ENCODE peak calls at places on chromosomes 13 and 19, in eight cellular contexts. One of them, this sample, is unnamed.

GRCh38 chr19:55638864-55639359 is 1.9 kb upstream of the ZNF580 start:
- DNase-seq in mesothelial cell of epicardium: no peak
- DNase-seq in gastrocnemius medialis: no peak
- DNase-seq in type B pancreatic cell: no peak
- DNase-seq in transverse colon: no peak
- DNase-seq in omental fat pad: no peak
- DNase-seq in psoas muscle: peak
- DNase-seq in lower lobe of right lung: no peak
- DNase-seq in this sample: no peak

GRCh38 chr13:52103386-52103785 is 25.5 kb downstream of the NEK5 start:
- DNase-seq in mesothelial cell of epicardium: no peak
- DNase-seq in gastrocnemius medialis: no peak
- DNase-seq in type B pancreatic cell: no peak
- DNase-seq in transverse colon: no peak
- DNase-seq in omental fat pad: no peak
- DNase-seq in psoas muscle: no peak
- DNase-seq in lower lobe of right lung: no peak
- DNase-seq in this sample: no peak

GRCh38 chr13:30757026-30757425 is 21.7 kb downstream of the ALOX5AP start:
- DNase-seq in mesothelial cell of epicardium: no peak
- DNase-seq in gastrocnemius medialis: no peak
- DNase-seq in type B pancreatic cell: no peak
- DNase-seq in transverse colon: no peak
- DNase-seq in omental fat pad: no peak
- DNase-seq in psoas muscle: no peak
- DNase-seq in lower lobe of right lung: no peak
- DNase-seq in this sample: no peak

GRCh38 chr19:42115705-42116104 is 16.5 kb downstream of the POU2F2 start:
- DNase-seq in mesothelial cell of epicardium: no peak
- DNase-seq in gastrocnemius medialis: no peak
- DNase-seq in type B pancreatic cell: no peak
- DNase-seq in transverse colon: no peak
- DNase-seq in omental fat pad: no peak
- DNase-seq in psoas muscle: no peak
- DNase-seq in lower lobe of right lung: no peak
- DNase-seq in this sample: no peak

GRCh38 chr13:100644328-100644727 is 30.3 kb downstream of the TMTC4 start:
- DNase-seq in mesothelial cell of epicardium: no peak
- DNase-seq in gastrocnemius medialis: no peak
- DNase-seq in type B pancreatic cell: no peak
- DNase-seq in transverse colon: no peak
- DNase-seq in omental fat pad: no peak
- DNase-seq in psoas muscle: no peak
- DNase-seq in lower lobe of right lung: no peak
- DNase-seq in this sample: no peak

GRCh38 chr19:38527466-38528136 is 90.2 kb downstream of the MAP4K1 start:
- DNase-seq in mesothelial cell of epicardium: no peak
- DNase-seq in gastrocnemius medialis: no peak
- DNase-seq in type B pancreatic cell: no peak
- DNase-seq in transverse colon: no peak
- DNase-seq in omental fat pad: no peak
- DNase-seq in psoas muscle: no peak
- DNase-seq in lower lobe of right lung: no peak
- DNase-seq in this sample: no peak

GRCh38 chr13:87122551-87122950 is 548.6 kb upstream of the SLITRK5 start:
- DNase-seq in mesothelial cell of epicardium: no peak
- DNase-seq in gastrocnemius medialis: no peak
- DNase-seq in type B pancreatic cell: no peak
- DNase-seq in transverse colon: no peak
- DNase-seq in omental fat pad: no peak
- DNase-seq in psoas muscle: no peak
- DNase-seq in lower lobe of right lung: no peak
- DNase-seq in this sample: no peak

GRCh38 chr19:15248106-15248505 is 15.9 kb upstream of the EPHX3 start:
- DNase-seq in mesothelial cell of epicardium: no peak
- DNase-seq in gastrocnemius medialis: no peak
- DNase-seq in type B pancreatic cell: no peak
- DNase-seq in transverse colon: no peak
- DNase-seq in omental fat pad: no peak
- DNase-seq in psoas muscle: no peak
- DNase-seq in lower lobe of right lung: no peak
- DNase-seq in this sample: no peak

GRCh38 chr19:53927745-53928144 is 18.7 kb downstream of the CACNG7 start:
- DNase-seq in mesothelial cell of epicardium: peak
- DNase-seq in gastrocnemius medialis: no peak
- DNase-seq in type B pancreatic cell: no peak
- DNase-seq in transverse colon: no peak
- DNase-seq in omental fat pad: no peak
- DNase-seq in psoas muscle: no peak
- DNase-seq in lower lobe of right lung: no peak
- DNase-seq in this sample: no peak

GRCh38 chr19:10499550-10500246 is 3.5 kb downstream of the KEAP1 start:
- DNase-seq in mesothelial cell of epicardium: no peak
- DNase-seq in gastrocnemius medialis: no peak
- DNase-seq in type B pancreatic cell: no peak
- DNase-seq in transverse colon: no peak
- DNase-seq in omental fat pad: no peak
- DNase-seq in psoas muscle: no peak
- DNase-seq in lower lobe of right lung: no peak
- DNase-seq in this sample: no peak

GRCh38 chr13:41019027-41019487 is at the start of gene ELF1:
- DNase-seq in mesothelial cell of epicardium: no peak
- DNase-seq in gastrocnemius medialis: peak
- DNase-seq in type B pancreatic cell: no peak
- DNase-seq in transverse colon: peak
- DNase-seq in omental fat pad: no peak
- DNase-seq in psoas muscle: no peak
- DNase-seq in lower lobe of right lung: peak
- DNase-seq in this sample: peak

GRCh38 chr13:75583101-75583500 is 33.5 kb downstream of the UCHL3 start:
- DNase-seq in mesothelial cell of epicardium: no peak
- DNase-seq in gastrocnemius medialis: no peak
- DNase-seq in type B pancreatic cell: no peak
- DNase-seq in transverse colon: no peak
- DNase-seq in omental fat pad: no peak
- DNase-seq in psoas muscle: no peak
- DNase-seq in lower lobe of right lung: no peak
- DNase-seq in this sample: no peak

DNA sequence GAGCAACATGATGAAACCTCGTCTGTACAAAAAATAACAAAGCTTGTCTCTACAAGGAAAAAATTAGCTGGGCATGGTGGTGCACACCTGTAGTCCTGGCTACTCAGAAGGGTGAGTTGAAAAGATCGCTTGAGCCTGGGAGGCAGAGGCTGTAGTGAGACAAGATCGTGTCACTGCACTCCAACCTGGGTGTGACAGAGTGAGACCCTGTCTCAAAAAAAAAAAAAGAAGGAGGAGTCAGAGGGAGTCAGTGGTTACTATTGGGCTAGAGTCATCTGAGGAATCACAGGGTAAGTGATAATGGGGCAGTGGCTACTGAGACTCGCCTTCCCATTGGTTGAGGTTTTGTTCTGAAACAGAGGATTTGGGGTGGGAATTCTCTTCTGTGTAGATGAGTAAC is 1.9 kb upstream of the GPI start:
- DNase-seq in mesothelial cell of epicardium: no peak
- DNase-seq in gastrocnemius medialis: no peak
- DNase-seq in type B pancreatic cell: no peak
- DNase-seq in transverse colon: no peak
- DNase-seq in omental fat pad: no peak
- DNase-seq in psoas muscle: no peak
- DNase-seq in lower lobe of right lung: no peak
- DNase-seq in this sample: no peak
- TF ChIP-seq CTCF in mesothelial cell of epicardium: no peak
- TF ChIP-seq CTCF in gastrocnemius medialis: no peak
- TF ChIP-seq CTCF in type B pancreatic cell: no peak
- TF ChIP-seq CTCF in transverse colon: no peak
- TF ChIP-seq CTCF in omental fat pad: no peak
- TF ChIP-seq CTCF in psoas muscle: no peak
- TF ChIP-seq CTCF in lower lobe of right lung: no peak
- TF ChIP-seq CTCF in this sample: no peak

GRCh38 chr13:32446778-32447465 is 19.0 kb upstream of the N4BP2L1 start:
- DNase-seq in mesothelial cell of epicardium: no peak
- DNase-seq in gastrocnemius medialis: no peak
- DNase-seq in type B pancreatic cell: no peak
- DNase-seq in transverse colon: no peak
- DNase-seq in omental fat pad: no peak
- DNase-seq in psoas muscle: no peak
- DNase-seq in lower lobe of right lung: no peak
- DNase-seq in this sample: no peak

GRCh38 chr13:32448224-32448623 is 20.3 kb upstream of the N4BP2L1 start:
- DNase-seq in mesothelial cell of epicardium: no peak
- DNase-seq in gastrocnemius medialis: no peak
- DNase-seq in type B pancreatic cell: no peak
- DNase-seq in transverse colon: no peak
- DNase-seq in omental fat pad: no peak
- DNase-seq in psoas muscle: no peak
- DNase-seq in lower lobe of right lung: no peak
- DNase-seq in this sample: no peak

GRCh38 chr13:32445461-32445860 is 17.5 kb upstream of the N4BP2L1 start:
- DNase-seq in mesothelial cell of epicardium: no peak
- DNase-seq in gastrocnemius medialis: no peak
- DNase-seq in type B pancreatic cell: no peak
- DNase-seq in transverse colon: no peak
- DNase-seq in omental fat pad: no peak
- DNase-seq in psoas muscle: no peak
- DNase-seq in lower lobe of right lung: no peak
- DNase-seq in this sample: no peak

GRCh38 chr13:32446220-32446619 is 18.3 kb upstream of the N4BP2L1 start:
- DNase-seq in mesothelial cell of epicardium: no peak
- DNase-seq in gastrocnemius medialis: no peak
- DNase-seq in type B pancreatic cell: no peak
- DNase-seq in transverse colon: no peak
- DNase-seq in omental fat pad: no peak
- DNase-seq in psoas muscle: no peak
- DNase-seq in lower lobe of right lung: no peak
- DNase-seq in this sample: no peak

GRCh38 chr13:32443111-32443510 is 15.2 kb upstream of the N4BP2L1 start:
- DNase-seq in mesothelial cell of epicardium: no peak
- DNase-seq in gastrocnemius medialis: no peak
- DNase-seq in type B pancreatic cell: no peak
- DNase-seq in transverse colon: peak
- DNase-seq in omental fat pad: no peak
- DNase-seq in psoas muscle: no peak
- DNase-seq in lower lobe of right lung: no peak
- DNase-seq in this sample: no peak
- TF ChIP-seq CTCF in mesothelial cell of epicardium: no peak
- TF ChIP-seq CTCF in gastrocnemius medialis: no peak
- TF ChIP-seq CTCF in type B pancreatic cell: peak
- TF ChIP-seq CTCF in transverse colon: no peak
- TF ChIP-seq CTCF in omental fat pad: no peak
- TF ChIP-seq CTCF in psoas muscle: peak
- TF ChIP-seq CTCF in lower lobe of right lung: peak
- TF ChIP-seq CTCF in this sample: peak

GRCh38 chr19:43609872-43610271 is 2.0 kb upstream of the SRRM5 start:
- DNase-seq in mesothelial cell of epicardium: no peak
- DNase-seq in gastrocnemius medialis: no peak
- DNase-seq in type B pancreatic cell: no peak
- DNase-seq in transverse colon: no peak
- DNase-seq in omental fat pad: no peak
- DNase-seq in psoas muscle: no peak
- DNase-seq in lower lobe of right lung: no peak
- DNase-seq in this sample: no peak

GRCh38 chr19:43610493-43610892 is 1.4 kb upstream of the SRRM5 start:
- DNase-seq in mesothelial cell of epicardium: no peak
- DNase-seq in gastrocnemius medialis: no peak
- DNase-seq in type B pancreatic cell: no peak
- DNase-seq in transverse colon: no peak
- DNase-seq in omental fat pad: no peak
- DNase-seq in psoas muscle: no peak
- DNase-seq in lower lobe of right lung: no peak
- DNase-seq in this sample: no peak

GRCh38 chr19:43611788-43612187 is at the start of gene SRRM5:
- DNase-seq in mesothelial cell of epicardium: no peak
- DNase-seq in gastrocnemius medialis: no peak
- DNase-seq in type B pancreatic cell: no peak
- DNase-seq in transverse colon: no peak
- DNase-seq in omental fat pad: no peak
- DNase-seq in psoas muscle: no peak
- DNase-seq in lower lobe of right lung: no peak
- DNase-seq in this sample: no peak

GRCh38 chr19:43616306-43616705 is 3.1 kb downstream of the ZNF428 start:
- DNase-seq in mesothelial cell of epicardium: no peak
- DNase-seq in gastrocnemius medialis: no peak
- DNase-seq in type B pancreatic cell: no peak
- DNase-seq in transverse colon: no peak
- DNase-seq in omental fat pad: no peak
- DNase-seq in psoas muscle: no peak
- DNase-seq in lower lobe of right lung: no peak
- DNase-seq in this sample: no peak

DNA sequence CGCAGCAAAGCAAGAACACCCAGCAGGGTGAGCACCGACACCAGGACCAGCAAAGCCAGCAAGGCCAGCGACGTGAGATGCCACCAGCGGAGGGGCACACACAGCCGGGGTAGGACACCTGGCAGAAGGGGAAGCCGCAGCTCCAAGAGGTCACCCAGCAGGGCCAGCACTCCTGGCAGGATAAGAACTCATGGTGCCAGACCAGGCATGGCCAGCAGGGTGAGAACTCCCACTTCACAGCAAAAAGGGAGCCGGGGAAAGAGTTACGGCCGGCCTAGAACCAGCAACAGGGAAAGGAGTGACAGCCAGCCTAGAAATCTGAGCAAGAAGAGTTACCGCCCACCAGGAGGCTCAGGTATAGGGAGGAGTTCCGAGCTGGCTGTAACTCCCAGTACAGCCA is 486 bp downstream of the SRRM5 start:
- DNase-seq in mesothelial cell of epicardium: no peak
- DNase-seq in gastrocnemius medialis: no peak
- DNase-seq in type B pancreatic cell: no peak
- DNase-seq in transverse colon: no peak
- DNase-seq in omental fat pad: no peak
- DNase-seq in psoas muscle: no peak
- DNase-seq in lower lobe of right lung: no peak
- DNase-seq in this sample: no peak
- TF ChIP-seq CTCF in mesothelial cell of epicardium: no peak
- TF ChIP-seq CTCF in gastrocnemius medialis: no peak
- TF ChIP-seq CTCF in type B pancreatic cell: no peak
- TF ChIP-seq CTCF in transverse colon: no peak
- TF ChIP-seq CTCF in omental fat pad: no peak
- TF ChIP-seq CTCF in psoas muscle: no peak
- TF ChIP-seq CTCF in lower lobe of right lung: no peak
- TF ChIP-seq CTCF in this sample: no peak

DNA sequence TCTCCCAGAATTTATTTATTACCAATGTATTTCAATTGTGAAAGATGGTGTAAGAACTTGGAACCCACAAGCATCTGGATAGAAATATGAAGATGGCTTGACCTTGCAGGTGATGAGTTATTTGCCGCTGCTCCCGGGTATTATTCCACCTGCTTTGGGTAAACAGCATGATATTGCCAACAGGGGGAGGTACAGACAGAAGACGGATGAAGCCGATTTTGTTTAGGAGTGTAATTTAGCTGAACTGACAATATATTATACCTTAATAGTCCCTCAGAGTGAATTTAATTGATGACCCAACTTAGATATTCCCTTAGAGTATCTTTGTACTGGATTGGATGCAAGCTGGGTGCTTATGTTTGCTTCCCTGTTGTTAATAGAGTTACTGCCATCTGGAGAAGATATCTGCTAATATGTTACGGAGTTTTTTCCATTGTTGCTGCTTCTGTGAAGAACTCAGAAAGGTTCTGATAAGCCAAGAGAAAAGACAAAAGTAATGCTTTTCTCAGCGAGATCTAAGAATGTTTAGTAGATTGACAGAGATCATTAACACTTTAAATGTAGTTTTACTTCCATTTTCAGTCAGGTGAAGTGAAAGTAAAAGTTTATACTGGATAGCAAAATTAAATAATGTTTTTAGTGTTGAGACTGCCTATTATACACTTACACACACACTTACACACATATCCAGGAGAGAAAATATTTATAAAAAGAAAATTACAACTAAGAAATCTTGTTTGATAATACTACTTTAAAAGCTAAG is 2220.8 kb upstream of the PCDH20 start:
- DNase-seq in mesothelial cell of epicardium: no peak
- DNase-seq in gastrocnemius medialis: no peak
- DNase-seq in type B pancreatic cell: no peak
- DNase-seq in transverse colon: no peak
- DNase-seq in omental fat pad: no peak
- DNase-seq in psoas muscle: no peak
- DNase-seq in lower lobe of right lung: no peak
- DNase-seq in this sample: no peak
- TF ChIP-seq CTCF in mesothelial cell of epicardium: no peak
- TF ChIP-seq CTCF in gastrocnemius medialis: no peak
- TF ChIP-seq CTCF in type B pancreatic cell: peak
- TF ChIP-seq CTCF in transverse colon: no peak
- TF ChIP-seq CTCF in omental fat pad: no peak
- TF ChIP-seq CTCF in psoas muscle: no peak
- TF ChIP-seq CTCF in lower lobe of right lung: no peak
- TF ChIP-seq CTCF in this sample: no peak